ENCODE peak calls at places on chromosomes 5 and 9, in four cellular contexts. B is endothelial cell, X is stomach, M is kidney. D is an unnamed sample.

GRCh38 chr5:54309237-54309636 is 1.1 kb downstream of the ARL15 start:
- DNase-seq in B (no peak), X (no peak), M (no peak), D (no peak)

GRCh38 chr5:72353046-72353445 is 32.9 kb downstream of the PTCD2 start:
- DNase-seq in B (no peak), X (no peak), M (no peak), D (no peak)

GRCh38 chr9:137606005-137606601 is 617 bp downstream of the ARRDC1 start:
- DNase-seq in B (peak; percentile 35), X (peak; percentile 78), M (peak; percentile 84), D (peak; percentile 54)

GRCh38 chr9:136481558-136481957 is 1.3 kb downstream of the SEC16A start:
- DNase-seq in B (no peak), X (no peak), M (no peak), D (no peak)

GRCh38 chr5:945691-946541 is 53.2 kb downstream of the TRIP13 start:
- DNase-seq in B (no peak), X (no peak), M (no peak), D (peak; percentile 62)

GRCh38 chr9:138053321-138053868 is 175.8 kb downstream of the CACNA1B start:
- DNase-seq in B (no peak), X (peak; percentile 19), M (peak; percentile 52), D (peak; percentile 74)

GRCh38 chr5:160213537-160213936 is 15.8 kb upstream of the FABP6 start:
- DNase-seq in B (no peak), X (no peak), M (no peak), D (peak; percentile 55)

GRCh38 chr5:160493806-160494317 is 72.2 kb downstream of the PTTG1 start:
- DNase-seq in B (no peak), X (no peak), M (no peak), D (no peak)

GRCh38 chr9:134355561-134356278 is 29.5 kb downstream of the RXRA start:
- DNase-seq in B (no peak), X (peak; percentile 66), M (no peak), D (peak; percentile 73)

GRCh38 chr5:107672212-107673105 is 1.7 kb upstream of the EFNA5 start:
- DNase-seq in B (peak; percentile 76), X (peak; percentile 85), M (peak; percentile 93), D (peak; percentile 87)

GRCh38 chr5:160269017-160269416 is 39.7 kb downstream of the FABP6 start:
- DNase-seq in B (no peak), X (peak; percentile 73), M (peak; percentile 94), D (no peak)

GRCh38 chr5:62268239-62268638 is 37.8 kb upstream of the KIF2A start:
- DNase-seq in B (no peak), X (no peak), M (no peak), D (peak; percentile 65)

GRCh38 chr5:172866802-172867748 is 33.0 kb downstream of the ERGIC1 start:
- DNase-seq in B (no peak), X (peak; percentile 58), M (no peak), D (peak; percentile 46)

GRCh38 chr5:37665272-37665671 is 174.6 kb downstream of the GDNF start:
- DNase-seq in B (no peak), X (no peak), M (no peak), D (no peak)

GRCh38 chr9:133982971-133983720 is 9.0 kb downstream of the VAV2 start:
- DNase-seq in B (no peak), X (no peak), M (peak; percentile 68), D (peak; percentile 7)

GRCh38 chr9:86668488-86668887 is 278.8 kb downstream of the GAS1 start:
- DNase-seq in B (no peak), X (no peak), M (no peak), D (no peak)

GRCh38 chr5:76850543-76851140 is 828 bp downstream of the S100Z start:
- DNase-seq in B (no peak), X (no peak), M (no peak), D (no peak)

GRCh38 chr5:139131881-139132480 is 66.2 kb downstream of the SIL1 start:
- DNase-seq in B (no peak), X (no peak), M (no peak), D (no peak)

GRCh38 chr9:106322741-106323140 is 540.2 kb upstream of the ZNF462 start:
- DNase-seq in B (no peak), X (no peak), M (no peak), D (no peak)

GRCh38 chr9:23979491-23979890 is 153.5 kb upstream of the ELAVL2 start:
- DNase-seq in B (no peak), X (no peak), M (no peak), D (no peak)

D was measured in iPS-NIHi11.